ENCODE peak calls at places on chromosomes 13 and 19, in eight cellular contexts. X, D, N, V, A, W, T and K are unnamed samples.

GRCh38 chr19:12721656-12722565 is 1.8 kb downstream of the TNPO2 start:
- DNase-seq in X (peak), W (peak), T (peak), A (peak), V (peak), D (peak), N (no peak), K (peak)

GRCh38 chr13:39804332-39805231 is 149.1 kb downstream of the COG6 start:
- DNase-seq in V (no peak), A (no peak), T (no peak), W (no peak), D (no peak), N (no peak), X (no peak), K (no peak)

GRCh38 chr19:1941146-1942077 is at the start of gene CSNK1G2:
- DNase-seq in N (no peak), W (no peak), A (no peak), V (no peak), X (peak), D (no peak), T (no peak), K (peak)

GRCh38 chr19:17289489-17289888 is 7.8 kb downstream of the ANKLE1 start:
- DNase-seq in X (no peak), D (no peak), N (no peak), W (peak), V (peak), A (no peak), T (peak), K (peak)

GRCh38 chr19:6423499-6424189 is 967 bp downstream of the KHSRP start:
- DNase-seq in W (no peak), X (peak), D (no peak), V (peak), A (no peak), T (no peak), N (no peak), K (peak)

GRCh38 chr13:95184317-95184716 is 116.9 kb downstream of the ABCC4 start:
- DNase-seq in W (no peak), T (no peak), D (no peak), X (no peak), N (no peak), A (no peak), V (no peak), K (no peak)

GRCh38 chr19:42277821-42278809 is 9.1 kb downstream of the CIC start:
- DNase-seq in X (peak), W (no peak), A (peak), N (no peak), T (no peak), D (no peak), V (no peak), K (no peak)

GRCh38 chr13:29594310-29594709 is 1.2 kb downstream of the SLC7A1 start:
- DNase-seq in D (no peak), V (peak), T (peak), N (peak), X (no peak), W (peak), A (no peak), K (peak)

GRCh38 chr13:30752201-30752797 is 17.0 kb downstream of the ALOX5AP start:
- DNase-seq in V (peak), T (no peak), A (no peak), W (no peak), D (peak), N (no peak), X (no peak), K (no peak)

GRCh38 chr19:12956446-12957388 is at the start of gene GADD45GIP1:
- DNase-seq in D (peak), N (peak), V (peak), T (peak), X (peak), A (peak), W (peak), K (peak)

GRCh38 chr13:110779046-110779445 is 65.5 kb downstream of the ING1 start:
- DNase-seq in A (no peak), X (no peak), T (no peak), W (no peak), D (no peak), V (no peak), N (no peak), K (no peak)

GRCh38 chr13:40590112-40590862 is 76.2 kb downstream of the FOXO1 start:
- DNase-seq in D (no peak), X (no peak), N (no peak), T (no peak), W (no peak), A (no peak), V (no peak), K (no peak)

GRCh38 chr13:21638319-21639282 is 32.3 kb upstream of the FGF9 start:
- DNase-seq in D (no peak), V (peak), T (peak), X (no peak), N (no peak), A (no peak), W (no peak), K (peak)

GRCh38 chr13:47413112-47413511 is 516.3 kb upstream of the HTR2A start:
- DNase-seq in A (no peak), T (no peak), V (peak), N (no peak), D (no peak), W (no peak), X (no peak), K (no peak)

GRCh38 chr13:21676611-21677021 is 5.7 kb downstream of the FGF9 start:
- DNase-seq in W (no peak), N (no peak), A (no peak), D (no peak), V (no peak), X (no peak), T (peak), K (peak)

GRCh38 chr13:33172400-33172799 is 113.2 kb downstream of the STARD13 start:
- DNase-seq in T (peak), W (no peak), D (no peak), V (no peak), A (no peak), X (no peak), N (no peak), K (no peak)

GRCh38 chr19:46772170-46773017 is 16.0 kb downstream of the SLC1A5 start:
- DNase-seq in A (no peak), N (no peak), W (no peak), X (no peak), T (no peak), D (no peak), V (no peak), K (peak)

GRCh38 chr19:18083929-18084684 is 2.6 kb downstream of the IL12RB1 start:
- DNase-seq in W (no peak), D (no peak), T (no peak), A (no peak), X (no peak), V (no peak), N (no peak), K (no peak)

GRCh38 chr19:32879741-32880140 is 10.2 kb upstream of the SLC7A9 start:
- DNase-seq in N (no peak), V (no peak), T (no peak), X (no peak), A (no peak), D (peak), W (no peak), K (no peak)

GRCh38 chr19:18366027-18366435 is 19.9 kb upstream of the GDF15 start:
- DNase-seq in A (no peak), D (no peak), T (no peak), W (no peak), X (no peak), N (no peak), V (no peak), K (no peak)

GRCh38 chr19:17406039-17406886 is 833 bp upstream of the BST2 start:
- DNase-seq in W (no peak), A (no peak), T (no peak), X (no peak), D (no peak), V (no peak), N (no peak), K (no peak)

GRCh38 chr19:47660435-47660832 is 51.5 kb downstream of the BICRA start:
- DNase-seq in W (no peak), X (no peak), T (no peak), V (no peak), A (no peak), N (no peak), D (no peak), K (no peak)

GRCh38 chr19:30227071-30227621 is 145.0 kb upstream of the ZNF536 start:
- DNase-seq in X (no peak), W (no peak), N (no peak), T (no peak), D (no peak), A (no peak), V (no peak), K (no peak)

GRCh38 chr19:653425-653824 is 9.6 kb downstream of the RNF126 start:
- DNase-seq in T (no peak), A (no peak), X (no peak), V (no peak), W (no peak), N (no peak), D (no peak), K (no peak)

GRCh38 chr19:49812997-49813861 is at the start of gene FUZ:
- DNase-seq in T (peak), W (peak), V (peak), A (peak), N (peak), D (peak), X (peak), K (peak)

GRCh38 chr19:43406297-43406696 is 8.4 kb upstream of the TEX101 start:
- DNase-seq in A (no peak), V (no peak), T (no peak), W (no peak), N (no peak), X (peak), D (no peak), K (no peak)